ENCODE peak calls at places on chromosomes 13 and 19, in seven cellular contexts. Q, J, E, S, A, O and C are unnamed samples.
A peak's percentile ranks its signal among the peaks of the same experiment; 100 is the strongest.

GRCh38 chr13:33349314-33349995 is 63.9 kb upstream of the STARD13 start:
- DNase-seq in Q (no peak), J (peak; percentile 51), E (no peak), S (no peak), A (peak; percentile 36), O (no peak), C (no peak)

GRCh38 chr19:50890422-50891252 is 17.4 kb downstream of the KLK2 start:
- DNase-seq in Q (no peak), J (no peak), E (no peak), S (no peak), A (no peak), O (no peak), C (no peak)

GRCh38 chr19:591099-591958 is 1.6 kb downstream of the HCN2 start:
- DNase-seq in Q (no peak), J (peak; percentile 94), E (no peak), S (peak; percentile 49), A (no peak), O (no peak), C (no peak)

GRCh38 chr19:1987197-1988187 is 28.0 kb downstream of the BTBD2 start:
- DNase-seq in Q (no peak), J (no peak), E (no peak), S (no peak), A (no peak), O (no peak), C (no peak)

GRCh38 chr19:13817615-13818371 is 22.6 kb downstream of the ZSWIM4 start:
- DNase-seq in Q (no peak), J (peak; percentile 99), E (peak; percentile 25), S (peak; percentile 51), A (peak; percentile 65), O (no peak), C (no peak)

GRCh38 chr13:109330123-109330522 is 456.3 kb downstream of the IRS2 start:
- DNase-seq in Q (no peak), J (no peak), E (no peak), S (no peak), A (no peak), O (no peak), C (no peak)

GRCh38 chr19:1286451-1286858 is 782 bp downstream of the EFNA2 start:
- DNase-seq in Q (no peak), J (no peak), E (no peak), S (no peak), A (no peak), O (no peak), C (no peak)

GRCh38 chr19:56272448-56272847 is at the start of gene EDDM13:
- DNase-seq in Q (no peak), J (no peak), E (no peak), S (no peak), A (no peak), O (no peak), C (no peak)